ENCODE peak calls at places on chromosome 13, in seven cellular contexts. One of them, this sample, is unnamed.
A peak's percentile ranks its signal among the peaks of the same experiment; 100 is the strongest.

GRCh38 chr13:86882835-86883234 is 788.3 kb upstream of the SLITRK5 start:
- DNase-seq in dorsolateral prefrontal cortex: no peak
- DNase-seq in omental fat pad: no peak
- DNase-seq in uterus: no peak
- DNase-seq in psoas muscle: no peak
- DNase-seq in lung: no peak
- DNase-seq in WTC11: no peak
- DNase-seq in this sample: no peak

GRCh38 chr13:41060723-41061074 is 610 bp upstream of the WBP4 start:
- DNase-seq in omental fat pad: peak; percentile 68
- DNase-seq in dorsolateral prefrontal cortex: peak; percentile 81
- DNase-seq in lung: peak; percentile 80
- DNase-seq in uterus: peak; percentile 82
- DNase-seq in psoas muscle: peak; percentile 90
- DNase-seq in WTC11: peak; percentile 84
- DNase-seq in this sample: peak; percentile 92

GRCh38 chr13:33479066-33479465 is 193.5 kb upstream of the STARD13 start:
- DNase-seq in omental fat pad: no peak
- DNase-seq in lung: no peak
- DNase-seq in psoas muscle: no peak
- DNase-seq in dorsolateral prefrontal cortex: no peak
- DNase-seq in uterus: no peak
- DNase-seq in WTC11: no peak
- DNase-seq in this sample: no peak

GRCh38 chr13:49400755-49401659 is 42.9 kb downstream of the CAB39L start:
- DNase-seq in dorsolateral prefrontal cortex: no peak
- DNase-seq in uterus: peak; percentile 60
- DNase-seq in psoas muscle: no peak
- DNase-seq in WTC11: no peak
- DNase-seq in lung: peak; percentile 33
- DNase-seq in omental fat pad: no peak
- DNase-seq in this sample: no peak

GRCh38 chr13:103605546-103606326 is 539.5 kb upstream of the SLC10A2 start:
- DNase-seq in omental fat pad: no peak
- DNase-seq in WTC11: no peak
- DNase-seq in psoas muscle: no peak
- DNase-seq in dorsolateral prefrontal cortex: no peak
- DNase-seq in uterus: no peak
- DNase-seq in lung: no peak
- DNase-seq in this sample: no peak

GRCh38 chr13:48448963-48449614 is 36.2 kb upstream of the LPAR6 start:
- DNase-seq in dorsolateral prefrontal cortex: no peak
- DNase-seq in psoas muscle: no peak
- DNase-seq in omental fat pad: no peak
- DNase-seq in uterus: no peak
- DNase-seq in WTC11: no peak
- DNase-seq in lung: no peak
- DNase-seq in this sample: no peak

GRCh38 chr13:99974939-99975561 is 3.5 kb upstream of the ZIC5 start:
- DNase-seq in WTC11: peak; percentile 53
- DNase-seq in dorsolateral prefrontal cortex: no peak
- DNase-seq in uterus: peak; percentile 7
- DNase-seq in omental fat pad: no peak
- DNase-seq in lung: no peak
- DNase-seq in psoas muscle: no peak
- DNase-seq in this sample: no peak

GRCh38 chr13:51687928-51688714 is 103.9 kb downstream of the WDFY2 start:
- DNase-seq in psoas muscle: no peak
- DNase-seq in omental fat pad: no peak
- DNase-seq in lung: no peak
- DNase-seq in uterus: no peak
- DNase-seq in WTC11: no peak
- DNase-seq in dorsolateral prefrontal cortex: no peak
- DNase-seq in this sample: no peak

GRCh38 chr13:80132741-80133601 is 208.0 kb downstream of the SPRY2 start:
- DNase-seq in dorsolateral prefrontal cortex: peak; percentile 52
- DNase-seq in uterus: peak; percentile 47
- DNase-seq in WTC11: no peak
- DNase-seq in omental fat pad: no peak
- DNase-seq in lung: peak; percentile 72
- DNase-seq in psoas muscle: peak; percentile 73
- DNase-seq in this sample: peak; percentile 29

GRCh38 chr13:40585911-40586471 is 80.5 kb downstream of the FOXO1 start:
- DNase-seq in uterus: no peak
- DNase-seq in omental fat pad: no peak
- DNase-seq in WTC11: no peak
- DNase-seq in psoas muscle: no peak
- DNase-seq in lung: no peak
- DNase-seq in dorsolateral prefrontal cortex: no peak
- DNase-seq in this sample: no peak

GRCh38 chr13:73187106-73187505 is 128.3 kb downstream of the KLF5 start:
- DNase-seq in uterus: no peak
- DNase-seq in psoas muscle: no peak
- DNase-seq in WTC11: no peak
- DNase-seq in lung: no peak
- DNase-seq in omental fat pad: no peak
- DNase-seq in dorsolateral prefrontal cortex: no peak
- DNase-seq in this sample: no peak

GRCh38 chr13:90918551-90918950 is 428.9 kb upstream of the MIR17HG start:
- DNase-seq in psoas muscle: no peak
- DNase-seq in lung: no peak
- DNase-seq in uterus: no peak
- DNase-seq in dorsolateral prefrontal cortex: no peak
- DNase-seq in omental fat pad: no peak
- DNase-seq in WTC11: no peak
- DNase-seq in this sample: no peak

GRCh38 chr13:100069278-100069677 is 19.6 kb upstream of the PCCA start:
- DNase-seq in uterus: no peak
- DNase-seq in omental fat pad: no peak
- DNase-seq in lung: no peak
- DNase-seq in psoas muscle: no peak
- DNase-seq in dorsolateral prefrontal cortex: no peak
- DNase-seq in WTC11: no peak
- DNase-seq in this sample: no peak

GRCh38 chr13:24615911-24616472 is 64.2 kb upstream of the ATP12A start:
- DNase-seq in uterus: no peak
- DNase-seq in psoas muscle: no peak
- DNase-seq in omental fat pad: no peak
- DNase-seq in dorsolateral prefrontal cortex: no peak
- DNase-seq in WTC11: no peak
- DNase-seq in lung: no peak
- DNase-seq in this sample: no peak

GRCh38 chr13:51557875-51558604 is 26.2 kb upstream of the WDFY2 start:
- DNase-seq in lung: no peak
- DNase-seq in psoas muscle: no peak
- DNase-seq in dorsolateral prefrontal cortex: no peak
- DNase-seq in uterus: peak; percentile 40
- DNase-seq in omental fat pad: no peak
- DNase-seq in WTC11: no peak
- DNase-seq in this sample: no peak

GRCh38 chr13:92461831-92462230 is 764.8 kb upstream of the GPC6 start:
- DNase-seq in WTC11: no peak
- DNase-seq in omental fat pad: no peak
- DNase-seq in lung: no peak
- DNase-seq in dorsolateral prefrontal cortex: no peak
- DNase-seq in psoas muscle: no peak
- DNase-seq in uterus: no peak
- DNase-seq in this sample: no peak

GRCh38 chr13:51681037-51681678 is 96.9 kb downstream of the WDFY2 start:
- DNase-seq in lung: no peak
- DNase-seq in omental fat pad: no peak
- DNase-seq in dorsolateral prefrontal cortex: no peak
- DNase-seq in WTC11: no peak
- DNase-seq in psoas muscle: no peak
- DNase-seq in uterus: no peak
- DNase-seq in this sample: no peak

GRCh38 chr13:23506821-23507210 is 63.4 kb upstream of the TNFRSF19 start:
- DNase-seq in omental fat pad: no peak
- DNase-seq in uterus: peak; percentile 26
- DNase-seq in dorsolateral prefrontal cortex: no peak
- DNase-seq in WTC11: no peak
- DNase-seq in lung: no peak
- DNase-seq in psoas muscle: no peak
- DNase-seq in this sample: no peak

GRCh38 chr13:61294467-61295186 is 121.0 kb downstream of the PCDH20 start:
- DNase-seq in uterus: no peak
- DNase-seq in dorsolateral prefrontal cortex: no peak
- DNase-seq in lung: no peak
- DNase-seq in WTC11: no peak
- DNase-seq in psoas muscle: no peak
- DNase-seq in omental fat pad: no peak
- DNase-seq in this sample: no peak

GRCh38 chr13:76000131-76000530 is 364.0 kb downstream of the LMO7 start:
- DNase-seq in WTC11: no peak
- DNase-seq in omental fat pad: no peak
- DNase-seq in lung: no peak
- DNase-seq in psoas muscle: no peak
- DNase-seq in dorsolateral prefrontal cortex: no peak
- DNase-seq in uterus: no peak
- DNase-seq in this sample: no peak

GRCh38 chr13:101146101-101146898 is 270.0 kb downstream of the NALCN start:
- DNase-seq in WTC11: no peak
- DNase-seq in lung: no peak
- DNase-seq in psoas muscle: no peak
- DNase-seq in omental fat pad: no peak
- DNase-seq in dorsolateral prefrontal cortex: no peak
- DNase-seq in uterus: no peak
- DNase-seq in this sample: no peak

GRCh38 chr13:18232298-18232993 is 949.2 kb downstream of the TUBA3C start:
- DNase-seq in dorsolateral prefrontal cortex: no peak
- DNase-seq in WTC11: no peak
- DNase-seq in omental fat pad: no peak
- DNase-seq in uterus: no peak
- DNase-seq in psoas muscle: no peak
- DNase-seq in lung: no peak
- DNase-seq in this sample: no peak

GRCh38 chr13:110119943-110120905 is 186.7 kb downstream of the COL4A1 start:
- DNase-seq in WTC11: no peak
- DNase-seq in psoas muscle: no peak
- DNase-seq in uterus: no peak
- DNase-seq in dorsolateral prefrontal cortex: no peak
- DNase-seq in lung: no peak
- DNase-seq in omental fat pad: no peak
- DNase-seq in this sample: no peak

GRCh38 chr13:20475927-20476691 is 49.5 kb downstream of the CRYL1 start:
- DNase-seq in omental fat pad: no peak
- DNase-seq in uterus: no peak
- DNase-seq in dorsolateral prefrontal cortex: no peak
- DNase-seq in lung: no peak
- DNase-seq in WTC11: peak; percentile 39
- DNase-seq in psoas muscle: no peak
- DNase-seq in this sample: no peak

GRCh38 chr13:75585153-75585552 is 35.6 kb downstream of the UCHL3 start:
- DNase-seq in omental fat pad: no peak
- DNase-seq in psoas muscle: no peak
- DNase-seq in uterus: no peak
- DNase-seq in lung: no peak
- DNase-seq in dorsolateral prefrontal cortex: no peak
- DNase-seq in WTC11: no peak
- DNase-seq in this sample: no peak

GRCh38 chr13:44921931-44922758 is 67.1 kb downstream of the NUFIP1 start:
- DNase-seq in psoas muscle: peak; percentile 77
- DNase-seq in omental fat pad: no peak
- DNase-seq in uterus: peak; percentile 88
- DNase-seq in lung: peak; percentile 73
- DNase-seq in dorsolateral prefrontal cortex: no peak
- DNase-seq in WTC11: no peak
- DNase-seq in this sample: no peak

GRCh38 chr13:44918323-44919102 is 70.8 kb downstream of the NUFIP1 start:
- DNase-seq in lung: peak; percentile 90
- DNase-seq in dorsolateral prefrontal cortex: peak; percentile 77
- DNase-seq in uterus: peak; percentile 89
- DNase-seq in omental fat pad: peak; percentile 51
- DNase-seq in psoas muscle: peak; percentile 96
- DNase-seq in WTC11: peak; percentile 91
- DNase-seq in this sample: peak; percentile 87

GRCh38 chr13:44919103-44919804 is 70.0 kb downstream of the NUFIP1 start:
- DNase-seq in WTC11: no peak
- DNase-seq in dorsolateral prefrontal cortex: no peak
- DNase-seq in lung: no peak
- DNase-seq in uterus: no peak
- DNase-seq in psoas muscle: no peak
- DNase-seq in omental fat pad: no peak
- DNase-seq in this sample: no peak

GRCh38 chr13:44921478-44921877 is 67.8 kb downstream of the NUFIP1 start:
- DNase-seq in dorsolateral prefrontal cortex: no peak
- DNase-seq in uterus: no peak
- DNase-seq in psoas muscle: no peak
- DNase-seq in WTC11: no peak
- DNase-seq in omental fat pad: no peak
- DNase-seq in lung: no peak
- DNase-seq in this sample: no peak

GRCh38 chr13:44920013-44920412 is 69.3 kb downstream of the NUFIP1 start:
- DNase-seq in WTC11: no peak
- DNase-seq in lung: no peak
- DNase-seq in uterus: no peak
- DNase-seq in psoas muscle: no peak
- DNase-seq in dorsolateral prefrontal cortex: no peak
- DNase-seq in omental fat pad: no peak
- DNase-seq in this sample: no peak
- TF ChIP-seq CTCF in WTC11: no peak
- TF ChIP-seq CTCF in lung: no peak
- TF ChIP-seq CTCF in uterus: no peak
- TF ChIP-seq CTCF in psoas muscle: no peak
- TF ChIP-seq CTCF in dorsolateral prefrontal cortex: no peak
- TF ChIP-seq CTCF in omental fat pad: no peak
- TF ChIP-seq CTCF in this sample: no peak

GRCh38 chr13:113211774-113212173 is 2.4 kb downstream of the CUL4A start:
- DNase-seq in WTC11: peak; percentile 56
- DNase-seq in omental fat pad: no peak
- DNase-seq in dorsolateral prefrontal cortex: no peak
- DNase-seq in psoas muscle: no peak
- DNase-seq in lung: no peak
- DNase-seq in uterus: no peak
- DNase-seq in this sample: no peak
- TF ChIP-seq CTCF in WTC11: no peak
- TF ChIP-seq CTCF in omental fat pad: no peak
- TF ChIP-seq CTCF in dorsolateral prefrontal cortex: no peak
- TF ChIP-seq CTCF in psoas muscle: no peak
- TF ChIP-seq CTCF in lung: no peak
- TF ChIP-seq CTCF in uterus: no peak
- TF ChIP-seq CTCF in this sample: no peak

GRCh38 chr13:31797154-31797775 is 57.9 kb downstream of the RXFP2 start:
- DNase-seq in omental fat pad: no peak
- DNase-seq in dorsolateral prefrontal cortex: no peak
- DNase-seq in lung: no peak
- DNase-seq in uterus: no peak
- DNase-seq in psoas muscle: no peak
- DNase-seq in WTC11: no peak
- DNase-seq in this sample: no peak
- TF ChIP-seq CTCF in omental fat pad: no peak
- TF ChIP-seq CTCF in dorsolateral prefrontal cortex: peak; percentile 41
- TF ChIP-seq CTCF in lung: no peak
- TF ChIP-seq CTCF in uterus: peak; percentile 37
- TF ChIP-seq CTCF in psoas muscle: peak; percentile 24
- TF ChIP-seq CTCF in WTC11: no peak
- TF ChIP-seq CTCF in this sample: no peak

GRCh38 chr13:56558698-56559320 is 581.9 kb upstream of the PRR20A start:
- DNase-seq in lung: no peak
- DNase-seq in psoas muscle: no peak
- DNase-seq in omental fat pad: no peak
- DNase-seq in dorsolateral prefrontal cortex: no peak
- DNase-seq in WTC11: no peak
- DNase-seq in uterus: no peak
- DNase-seq in this sample: no peak

GRCh38 chr13:56561327-56561726 is 579.4 kb upstream of the PRR20A start:
- DNase-seq in uterus: no peak
- DNase-seq in WTC11: no peak
- DNase-seq in lung: no peak
- DNase-seq in psoas muscle: no peak
- DNase-seq in omental fat pad: no peak
- DNase-seq in dorsolateral prefrontal cortex: no peak
- DNase-seq in this sample: no peak
- TF ChIP-seq CTCF in uterus: no peak
- TF ChIP-seq CTCF in WTC11: no peak
- TF ChIP-seq CTCF in lung: no peak
- TF ChIP-seq CTCF in psoas muscle: no peak
- TF ChIP-seq CTCF in omental fat pad: no peak
- TF ChIP-seq CTCF in dorsolateral prefrontal cortex: no peak
- TF ChIP-seq CTCF in this sample: no peak